ENCODE peak calls at places on chromosomes 13 and 19, in seven cellular contexts. L, E, S, O, M, G and Y are unnamed samples.

GRCh38 chr19:3645067-3645396 is 18.4 kb upstream of the CACTIN start:
- DNase-seq in O (no peak), G (no peak), L (no peak), S (no peak), M (no peak), E (no peak), Y (no peak)

GRCh38 chr19:10074153-10074552 is 12.0 kb upstream of the SHFL start:
- DNase-seq in O (peak), M (peak), E (peak), S (peak), G (peak), L (no peak), Y (no peak)

GRCh38 chr19:38684078-38684861 is 36.8 kb downstream of the ACTN4 start:
- DNase-seq in G (peak), S (peak), O (peak), M (no peak), E (peak), L (peak), Y (peak)

GRCh38 chr13:43405457-43405856 is 381.3 kb downstream of the ENOX1 start:
- DNase-seq in E (peak), S (peak), M (no peak), G (peak), L (no peak), O (peak), Y (peak)

GRCh38 chr13:40664100-40665060 is 2.1 kb downstream of the FOXO1 start:
- DNase-seq in L (peak), S (peak), E (peak), O (no peak), G (peak), M (peak), Y (peak)

GRCh38 chr19:32222594-32222993 is 122.8 kb upstream of the ZNF507 start:
- DNase-seq in L (no peak), O (no peak), M (no peak), E (no peak), S (no peak), G (no peak), Y (no peak)

GRCh38 chr19:43532571-43532961 is 422 bp upstream of the ZNF575 start:
- DNase-seq in G (no peak), S (no peak), O (no peak), M (peak), L (peak), E (no peak), Y (no peak)

GRCh38 chr13:53201454-53202225 is 173.0 kb downstream of the OLFM4 start:
- DNase-seq in O (no peak), M (no peak), L (no peak), S (no peak), E (no peak), G (no peak), Y (no peak)

GRCh38 chr13:24627090-24627714 is 53.0 kb upstream of the ATP12A start:
- DNase-seq in M (peak), E (no peak), L (no peak), O (no peak), S (peak), G (no peak), Y (no peak)

GRCh38 chr19:29952646-29953045 is 10.6 kb downstream of the URI1 start:
- DNase-seq in S (no peak), E (no peak), M (no peak), L (no peak), O (no peak), G (no peak), Y (no peak)

GRCh38 chr19:19822148-19822429 is 539 bp upstream of the ZNF506 start:
- DNase-seq in L (peak), E (no peak), O (no peak), S (peak), M (peak), G (no peak), Y (no peak)

GRCh38 chr19:50167314-50167721 is 4.2 kb upstream of the IZUMO2 start:
- DNase-seq in G (no peak), L (no peak), M (no peak), E (no peak), S (no peak), O (no peak), Y (no peak)

GRCh38 chr13:108176685-108177274 is 38.6 kb downstream of the LIG4 start:
- DNase-seq in M (peak), G (peak), L (no peak), S (peak), O (peak), E (peak), Y (no peak)

GRCh38 chr13:92460479-92460878 is 766.1 kb upstream of the GPC6 start:
- DNase-seq in S (no peak), G (peak), O (no peak), E (no peak), L (no peak), M (no peak), Y (peak)

GRCh38 chr19:1276620-1277007 is 1.3 kb downstream of the FAM174C start:
- DNase-seq in O (no peak), M (no peak), L (no peak), G (no peak), S (no peak), E (no peak), Y (no peak)

GRCh38 chr13:112073245-112074138 is 6.5 kb downstream of the SOX1 start:
- DNase-seq in E (no peak), O (no peak), S (no peak), G (no peak), L (no peak), M (no peak), Y (no peak)

GRCh38 chr13:73230714-73231113 is 171.9 kb downstream of the KLF5 start:
- DNase-seq in E (peak), L (no peak), M (no peak), S (no peak), O (no peak), G (no peak), Y (no peak)

GRCh38 chr19:49744946-49745381 is 18.1 kb downstream of the TSKS start:
- DNase-seq in G (no peak), E (no peak), L (no peak), O (no peak), S (no peak), M (no peak), Y (no peak)

GRCh38 chr13:49220856-49221614 is 897 bp downstream of the MLNR start:
- DNase-seq in E (no peak), M (no peak), L (no peak), O (peak), G (no peak), S (peak), Y (no peak)

GRCh38 chr13:106499905-106500304 is 35.6 kb downstream of the EFNB2 start:
- DNase-seq in E (no peak), S (peak), M (no peak), G (peak), L (no peak), O (peak), Y (no peak)

GRCh38 chr13:110015253-110015652 is 228.9 kb upstream of the IRS2 start:
- DNase-seq in L (no peak), E (peak), M (no peak), G (peak), S (peak), O (peak), Y (peak)

GRCh38 chr13:98476106-98476505 is 100.8 kb downstream of the STK24 start:
- DNase-seq in S (no peak), M (no peak), E (no peak), G (no peak), O (no peak), L (no peak), Y (peak)

DNA sequence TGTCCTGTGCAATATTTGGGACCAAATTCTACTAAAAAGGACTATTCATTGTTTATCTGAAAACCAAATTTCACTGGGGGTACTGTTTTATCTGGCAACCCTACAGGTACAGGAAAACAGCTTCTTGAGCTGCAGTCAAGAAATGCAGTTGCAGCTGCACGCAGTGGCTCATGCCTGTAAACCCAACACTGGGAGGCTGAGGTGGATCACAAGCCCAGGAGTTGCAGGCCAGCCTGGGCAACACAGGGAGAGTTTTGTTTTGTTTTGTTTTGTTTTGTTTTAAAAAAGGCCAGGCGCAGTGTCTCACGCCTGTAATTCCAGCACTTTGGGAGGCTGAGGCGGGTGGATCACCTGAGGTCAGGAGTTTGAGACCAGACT is 11.6 kb upstream of the ZSCAN1 start:
- DNase-seq in S (no peak), E (no peak), M (no peak), G (no peak), L (no peak), O (no peak), Y (no peak)
- H3K4me3 ChIP-seq in S (no peak), E (no peak), M (no peak), G (no peak), L (no peak), O (no peak), Y (no peak)

DNA sequence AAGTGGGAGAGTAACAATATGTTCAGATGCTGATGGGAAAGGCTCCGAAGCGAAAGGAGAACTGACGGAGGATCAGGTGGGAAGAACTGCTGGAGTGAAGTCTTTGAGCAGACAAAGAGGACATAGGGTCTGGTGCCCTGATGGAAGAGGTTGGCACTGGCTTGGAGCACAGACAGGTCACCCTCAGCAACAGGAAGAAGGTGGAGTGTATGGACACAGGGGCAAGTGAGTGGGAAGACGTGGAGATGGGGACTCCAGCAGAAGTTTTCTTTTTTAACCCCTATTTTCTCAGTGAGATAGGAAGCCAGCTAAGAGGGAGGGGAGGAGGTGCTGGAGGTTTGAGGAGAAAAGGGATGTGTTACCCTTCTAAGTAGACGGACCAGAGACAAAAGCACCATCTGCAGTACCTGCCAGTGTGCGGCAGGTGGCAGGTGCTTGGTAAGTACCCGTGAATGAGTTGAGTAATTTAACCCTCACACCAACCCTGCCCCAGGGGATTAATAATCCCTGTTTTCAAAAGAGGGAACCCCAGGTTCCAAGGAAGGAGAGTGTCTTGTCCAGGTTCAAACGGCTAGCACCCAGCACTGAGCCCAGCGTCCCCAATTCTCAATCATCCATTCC is 11.2 kb downstream of the HAS1 start:
- DNase-seq in E (peak), O (peak), G (peak), L (no peak), M (peak), S (peak), Y (peak)
- TF ChIP-seq CTCF in E (peak), O (peak), G (peak), L (no peak), M (peak), S (peak), Y (peak)

GRCh38 chr19:18041054-18041453 is 33.1 kb downstream of the ARRDC2 start:
- DNase-seq in M (no peak), O (no peak), L (no peak), G (no peak), S (no peak), E (no peak), Y (no peak)

GRCh38 chr19:18046066-18046718 is 38.2 kb downstream of the ARRDC2 start:
- DNase-seq in S (peak), M (peak), G (peak), E (peak), L (no peak), O (peak), Y (peak)

GRCh38 chr19:18044825-18045304 is 36.9 kb downstream of the ARRDC2 start:
- DNase-seq in E (peak), M (peak), S (peak), O (peak), L (peak), G (peak), Y (peak)

GRCh38 chr19:18049390-18049789 is 37.3 kb downstream of the IL12RB1 start:
- DNase-seq in L (peak), O (peak), G (peak), E (no peak), M (no peak), S (peak), Y (peak)

GRCh38 chr19:18045307-18046013 is 37.5 kb downstream of the ARRDC2 start:
- DNase-seq in S (no peak), E (no peak), O (no peak), M (no peak), L (no peak), G (no peak), Y (no peak)
- H3K4me3 ChIP-seq in S (peak), E (peak), O (peak), M (no peak), L (no peak), G (peak), Y (peak)

GRCh38 chr19:8835877-8836276 is 3.7 kb downstream of the MBD3L1 start:
- DNase-seq in S (peak), G (no peak), O (no peak), L (no peak), E (no peak), M (no peak), Y (no peak)

GRCh38 chr19:8831832-8832131 is 322 bp downstream of the ZNF558 start:
- DNase-seq in L (peak), M (no peak), E (no peak), S (no peak), O (no peak), G (no peak), Y (no peak)

GRCh38 chr19:8831373-8831772 is 731 bp downstream of the ZNF558 start:
- DNase-seq in O (no peak), M (peak), G (no peak), L (no peak), E (no peak), S (no peak), Y (no peak)

GRCh38 chr19:8835446-8835845 is 3.3 kb downstream of the MBD3L1 start:
- DNase-seq in G (no peak), S (no peak), E (no peak), M (no peak), O (no peak), L (no peak), Y (no peak)

DNA sequence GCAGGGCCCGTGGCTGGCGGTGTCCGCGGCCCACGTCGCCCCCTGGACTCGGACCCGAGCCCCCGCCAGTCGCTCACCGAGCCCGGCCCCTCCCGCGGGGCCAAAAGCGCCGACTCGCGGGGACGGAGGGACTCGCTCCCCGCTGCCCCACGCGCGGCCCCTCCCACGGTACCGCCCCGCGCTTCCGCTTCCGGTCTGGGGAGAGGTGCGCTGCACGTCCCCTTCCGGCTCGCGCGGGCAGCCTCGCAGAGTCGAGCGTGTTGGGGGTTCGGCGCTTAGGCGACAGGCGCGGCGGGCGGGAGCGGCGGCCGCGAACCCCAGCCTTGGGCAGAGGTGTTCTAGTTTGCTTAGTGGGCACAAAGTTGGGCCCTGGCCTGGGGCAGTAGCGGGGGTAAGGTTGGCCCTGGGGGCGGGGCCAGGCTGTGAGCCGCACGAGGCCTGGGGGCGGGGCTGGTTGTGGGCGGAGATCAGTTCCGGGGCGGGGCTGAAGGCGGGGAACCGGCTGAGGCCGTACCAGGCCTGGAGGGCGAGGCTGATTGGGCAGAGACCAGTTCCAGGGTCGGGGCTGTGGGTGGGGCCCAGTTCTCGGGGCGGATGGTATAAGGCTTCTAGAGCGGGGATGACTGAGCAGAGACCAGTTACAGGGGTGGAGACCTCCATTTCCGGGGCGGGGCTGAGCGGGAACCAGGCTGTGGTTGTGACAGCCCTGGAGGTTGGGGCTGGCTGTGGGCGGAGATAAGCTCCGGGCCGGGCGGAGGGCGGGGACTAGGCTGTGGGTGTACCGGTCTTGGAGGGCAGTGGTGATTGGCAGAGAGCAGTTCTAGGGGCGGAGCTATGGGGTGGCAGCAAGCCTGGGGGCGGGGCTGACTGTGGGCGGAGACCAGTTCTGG is at the start of the genes MBD3L1 and ZNF558:
- DNase-seq in M (peak), E (peak), S (peak), L (peak), O (peak), G (peak), Y (peak)
- TF ChIP-seq CTCF in M (peak), E (no peak), S (no peak), L (no peak), O (peak), G (no peak), Y (peak)

GRCh38 chr13:27969073-27969865 is at the start of gene CDX2:
- DNase-seq in G (no peak), O (no peak), E (no peak), S (no peak), L (no peak), M (no peak), Y (no peak)
- H3K4me3 ChIP-seq in G (no peak), O (no peak), E (no peak), S (no peak), L (no peak), M (peak), Y (no peak)